ENCODE peak calls at places on chromosome 20, in six cellular contexts. D, U, O, C, R and P are unnamed samples.
A peak's percentile ranks its signal among the peaks of the same experiment; 100 is the strongest.

GRCh38 chr20:38751360-38751976 is 3.2 kb downstream of the ACTR5 start:
- DNase-seq in D (peak; percentile 55), U (no peak), O (no peak), C (no peak), R (peak; percentile 28), P (no peak)

GRCh38 chr20:34111057-34111711 is 859 bp downstream of the EIF2S2 start:
- DNase-seq in D (peak; percentile 74), U (peak; percentile 43), O (peak; percentile 18), C (peak; percentile 37), R (peak; percentile 43), P (peak; percentile 39)

GRCh38 chr20:4507288-4507719 is 214.4 kb upstream of the PRND start:
- DNase-seq in D (no peak), U (no peak), O (no peak), C (no peak), R (no peak), P (peak; percentile 59)

GRCh38 chr20:52313335-52313963 is 121.9 kb upstream of the ZFP64 start:
- DNase-seq in D (no peak), U (peak; percentile 70), O (no peak), C (no peak), R (peak; percentile 21), P (peak; percentile 1)

GRCh38 chr20:60408435-60408834 is 450.2 kb downstream of the CDH26 start:
- DNase-seq in D (no peak), U (no peak), O (no peak), C (no peak), R (no peak), P (no peak)

GRCh38 chr20:41697861-41698559 is 79.8 kb upstream of the CHD6 start:
- DNase-seq in D (peak; percentile 54), U (no peak), O (no peak), C (no peak), R (peak; percentile 30), P (no peak)

GRCh38 chr20:57911512-57912226 is 201.9 kb upstream of the PMEPA1 start:
- DNase-seq in D (no peak), U (no peak), O (no peak), C (peak; percentile 2), R (no peak), P (no peak)

GRCh38 chr20:57186192-57186591 is 80.2 kb downstream of the BMP7 start:
- DNase-seq in D (no peak), U (no peak), O (no peak), C (no peak), R (no peak), P (no peak)

GRCh38 chr20:35552914-35553313 is 11.0 kb downstream of the ERGIC3 start:
- DNase-seq in D (no peak), U (no peak), O (no peak), C (no peak), R (no peak), P (no peak)

GRCh38 chr20:52481443-52481842 is 289.9 kb upstream of the ZFP64 start:
- DNase-seq in D (no peak), U (no peak), O (no peak), C (no peak), R (no peak), P (no peak)

GRCh38 chr20:32437391-32438074 is 79.4 kb downstream of the ASXL1 start:
- DNase-seq in D (no peak), U (peak; percentile 58), O (no peak), C (no peak), R (no peak), P (no peak)

GRCh38 chr20:52035498-52035897 is 156.1 kb downstream of the ZFP64 start:
- DNase-seq in D (no peak), U (no peak), O (no peak), C (no peak), R (no peak), P (no peak)

GRCh38 chr20:17460119-17460518 is 71.1 kb downstream of the BFSP1 start:
- DNase-seq in D (no peak), U (no peak), O (no peak), C (no peak), R (no peak), P (no peak)

DNA sequence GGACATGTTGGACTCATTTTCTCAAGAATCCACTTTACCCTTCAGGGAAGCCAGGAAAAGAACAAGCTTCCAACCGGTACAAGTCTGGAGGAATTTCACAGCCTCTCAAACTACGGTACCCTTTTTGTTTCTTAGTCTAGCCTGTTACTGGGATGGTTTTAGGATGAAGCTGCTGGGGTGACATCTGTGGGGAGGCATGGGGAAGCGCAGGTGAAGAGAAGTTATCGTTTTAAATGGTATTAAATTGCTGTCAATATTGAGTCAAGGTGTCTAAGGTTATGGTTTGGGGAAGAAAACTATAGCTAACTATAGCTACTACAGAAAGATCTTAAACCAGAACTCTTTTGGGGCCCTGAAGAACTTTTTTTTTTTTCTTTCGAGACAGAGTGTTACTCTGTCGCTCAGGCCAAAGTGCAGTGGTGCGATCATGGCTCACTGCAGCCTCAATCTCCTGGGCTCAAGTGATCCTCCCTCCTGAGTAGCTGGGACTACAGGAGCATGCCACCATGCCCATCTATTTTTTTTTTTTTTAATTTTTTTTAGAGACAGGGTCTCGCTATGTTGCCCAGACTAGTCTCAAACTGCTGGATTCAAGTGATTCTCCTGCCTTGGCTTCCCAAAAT is 128.7 kb downstream of the RIN2 start:
- DNase-seq in D (no peak), U (no peak), O (peak; percentile 50), C (no peak), R (no peak), P (no peak)
- TF ChIP-seq CTCF in D (no peak), U (no peak), O (no peak), C (no peak), R (no peak), P (peak; percentile 19)

GRCh38 chr20:10434832-10435812 is at the start of gene SLX4IP:
- DNase-seq in D (peak; percentile 98), U (peak; percentile 97), O (peak; percentile 94), C (peak; percentile 91), R (peak; percentile 97), P (peak; percentile 88)

GRCh38 chr20:10433623-10434466 is at the start of gene MKKS:
- DNase-seq in D (peak; percentile 94), U (peak; percentile 92), O (peak; percentile 93), C (peak; percentile 82), R (peak; percentile 91), P (no peak)

GRCh38 chr20:10438217-10438616 is 3.1 kb downstream of the SLX4IP start:
- DNase-seq in D (no peak), U (no peak), O (no peak), C (no peak), R (no peak), P (no peak)

GRCh38 chr20:10434467-10434831 is 427 bp upstream of the MKKS start:
- DNase-seq in D (peak; percentile 98), U (peak; percentile 97), O (peak; percentile 95), C (peak; percentile 93), R (peak; percentile 97), P (peak; percentile 98)

DNA sequence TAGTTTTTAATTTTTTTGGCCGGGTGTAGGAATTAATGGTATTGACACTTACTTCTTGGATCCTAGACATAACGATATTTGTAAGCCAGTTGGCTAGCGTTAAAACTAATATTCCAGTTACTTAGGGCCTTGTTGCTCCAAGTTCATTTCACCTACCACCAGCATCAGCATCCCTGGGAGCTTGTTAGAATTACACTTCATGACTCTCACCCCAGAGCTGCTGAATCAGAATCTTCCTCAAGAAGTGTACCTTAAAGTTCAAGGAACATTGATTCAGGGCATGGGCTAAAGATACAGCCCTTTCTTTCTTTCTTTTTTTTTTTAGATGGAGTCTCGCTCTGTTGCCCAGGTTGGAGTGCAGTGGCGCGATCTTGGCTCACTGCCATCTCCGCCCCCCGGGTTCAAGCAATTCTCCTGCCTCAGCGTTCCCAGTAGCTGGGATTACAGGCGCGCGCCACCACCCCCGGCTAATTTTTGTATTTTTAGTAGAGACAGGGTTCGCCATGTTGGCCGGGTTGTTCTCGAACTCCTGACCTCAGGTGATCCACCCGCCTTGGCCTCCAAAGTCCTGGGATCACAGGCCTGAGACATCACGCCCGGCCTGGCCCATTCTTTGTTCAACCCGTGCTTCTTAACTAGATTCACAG is 1.1 kb downstream of the SLX4IP start:
- DNase-seq in D (no peak), U (no peak), O (no peak), C (no peak), R (no peak), P (no peak)
- H3K4me3 ChIP-seq in D (peak overlapping the region; percentile 87), U (peak overlapping the region; percentile 37), O (no peak overlapping the region), C (no peak overlapping the region), R (no peak overlapping the region), P (peak overlapping the region; percentile 83)

DNA sequence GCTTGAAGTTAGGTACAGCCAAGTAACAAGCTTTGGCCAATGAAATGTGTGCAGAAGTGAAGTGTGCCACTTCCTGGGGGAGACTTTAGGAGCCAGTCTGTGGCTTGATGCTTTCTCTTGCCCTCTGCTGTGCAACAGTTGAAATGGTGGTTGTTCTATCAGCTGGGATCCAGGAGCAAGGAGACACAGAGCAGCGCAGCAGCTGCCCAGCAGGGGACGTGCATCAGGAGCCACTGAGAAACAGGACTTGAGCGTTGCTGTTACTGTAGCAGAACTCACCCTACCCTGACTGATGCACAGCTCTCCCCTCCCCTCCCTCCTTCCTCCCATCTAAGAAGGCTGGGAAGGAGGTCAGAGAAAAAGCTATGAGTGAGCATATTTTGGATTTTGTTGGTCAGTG is 18.9 kb upstream of the CCN5 start:
- DNase-seq in D (peak; percentile 33), U (no peak), O (no peak), C (no peak), R (no peak), P (no peak)
- TF ChIP-seq CTCF in D (peak; percentile 19), U (no peak), O (no peak), C (no peak), R (no peak), P (no peak)

GRCh38 chr20:3405696-3406358 is 1.6 kb downstream of the DNAAF9 start:
- DNase-seq in D (peak; percentile 11), U (no peak), O (no peak), C (no peak), R (no peak), P (no peak)
- H3K4me3 ChIP-seq in D (peak overlapping the region; percentile 89), U (no peak overlapping the region), O (peak overlapping the region; percentile 70), C (peak overlapping the region; percentile 99), R (no peak overlapping the region), P (peak overlapping the region; percentile 81)

GRCh38 chr20:23391707-23392310 is 29.5 kb downstream of the NAPB start:
- DNase-seq in D (no peak), U (no peak), O (no peak), C (no peak), R (no peak), P (no peak)
- TF ChIP-seq CTCF in D (no peak), U (no peak), O (no peak), C (no peak), R (no peak), P (no peak)

GRCh38 chr20:15164726-15165125 is 827.3 kb upstream of the FLRT3 start:
- DNase-seq in D (no peak), U (no peak), O (no peak), C (no peak), R (no peak), P (no peak)

GRCh38 chr20:15162061-15162740 is 824.8 kb upstream of the FLRT3 start:
- DNase-seq in D (no peak), U (no peak), O (no peak), C (no peak), R (no peak), P (no peak)

GRCh38 chr20:15158438-15158990 is 821.1 kb upstream of the FLRT3 start:
- DNase-seq in D (no peak), U (no peak), O (no peak), C (no peak), R (no peak), P (no peak)

GRCh38 chr20:15166744-15167143 is 829.3 kb upstream of the FLRT3 start:
- DNase-seq in D (no peak), U (no peak), O (no peak), C (no peak), R (no peak), P (no peak)

DNA sequence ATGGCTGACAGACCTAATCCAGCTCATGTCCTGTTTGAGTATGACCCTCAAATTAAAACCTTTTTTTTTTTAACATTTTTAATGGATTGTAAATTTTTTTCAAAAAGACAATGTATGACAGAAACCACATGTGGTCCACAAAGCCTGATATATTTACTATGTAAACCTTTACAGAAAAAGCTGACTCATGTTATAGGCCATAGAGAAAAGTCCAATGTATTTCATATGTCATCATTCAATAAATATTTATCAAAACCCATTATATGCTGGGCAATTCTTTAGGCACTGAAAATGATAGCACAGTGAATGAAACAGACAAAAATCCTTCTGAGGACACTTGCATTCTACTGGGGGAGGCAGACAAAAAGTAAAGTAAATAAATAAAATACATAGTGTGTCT is 826.2 kb upstream of the FLRT3 start:
- DNase-seq in D (no peak), U (no peak), O (no peak), C (no peak), R (no peak), P (no peak)
- H3K4me3 ChIP-seq in D (no peak overlapping the region), U (no peak overlapping the region), O (no peak overlapping the region), C (no peak overlapping the region), R (no peak overlapping the region), P (no peak overlapping the region)